ENCODE peak calls at places on chromosomes 6 and 20, in four cellular contexts. O is T-helper 17 cell; C is stimulated activated CD8-positive, alpha-beta memory T cell treated with anti-CD3 and anti-CD28 coated beads, Interleukin-12 subunit alpha, Interleukin-12 subunit beta, amount 100 ng/mL, for 1 hour; N is left cardiac atrium. W is an unnamed sample.

GRCh38 chr6:39166918-39167301 is 51.9 kb upstream of the SAYSD1 start:
- DNase-seq in O (no peak), C (no peak), N (no peak), W (no peak)

GRCh38 chr6:43990275-43990626 is 137.0 kb downstream of the MRPL14 start:
- DNase-seq in O (no peak), C (no peak), N (peak), W (no peak)

GRCh38 chr20:22502731-22503191 is 81.6 kb downstream of the FOXA2 start:
- DNase-seq in O (no peak), C (no peak), N (no peak), W (no peak)

GRCh38 chr6:168366473-168366872 is 46.9 kb upstream of the DACT2 start:
- DNase-seq in O (no peak), C (no peak), N (peak), W (no peak)

GRCh38 chr20:61955668-61956395 is 109.8 kb downstream of the TAF4 start:
- DNase-seq in O (no peak), C (no peak), N (no peak), W (no peak)

GRCh38 chr6:135853986-135854385 is 2.5 kb downstream of the PDE7B start:
- DNase-seq in O (no peak), C (no peak), N (no peak), W (no peak)

GRCh38 chr20:46348231-46348803 is 40.0 kb upstream of the CDH22 start:
- DNase-seq in O (no peak), C (no peak), N (no peak), W (no peak)

GRCh38 chr6:33742092-33742491 is 4.6 kb downstream of the IP6K3 start:
- DNase-seq in O (no peak), C (no peak), N (no peak), W (no peak)

GRCh38 chr6:158358450-158359077 is 46.3 kb downstream of the TULP4 start:
- DNase-seq in O (no peak), C (no peak), N (no peak), W (no peak)

GRCh38 chr20:3815703-3816315 is 4.5 kb upstream of the AP5S1 start:
- DNase-seq in O (no peak), C (no peak), N (no peak), W (no peak)

GRCh38 chr6:73854998-73855718 is 159.2 kb downstream of the CD109 start:
- DNase-seq in O (no peak), C (no peak), N (no peak), W (no peak)

GRCh38 chr6:125206389-125206788 is 52.8 kb downstream of the TPD52L1 start:
- DNase-seq in O (no peak), C (no peak), N (no peak), W (no peak)

GRCh38 chr20:50286609-50287008 is 96.0 kb downstream of the CEBPB start:
- DNase-seq in O (no peak), C (no peak), N (peak), W (no peak)

GRCh38 chr20:21508230-21509078 is 5.4 kb downstream of the NKX2-2 start:
- DNase-seq in O (no peak), C (no peak), N (no peak), W (peak)

GRCh38 chr6:134416501-134417154 is 98.7 kb upstream of the SGK1 start:
- DNase-seq in O (no peak), C (no peak), N (no peak), W (no peak)

GRCh38 chr20:101975-102374 is 14.5 kb downstream of the DEFB125 start:
- DNase-seq in O (no peak), C (no peak), N (no peak), W (no peak)

GRCh38 chr20:48793776-48794175 is 34.0 kb downstream of the PREX1 start:
- DNase-seq in O (no peak), C (no peak), N (no peak), W (no peak)

GRCh38 chr6:80605165-80605989 is 498.9 kb downstream of the BCKDHB start:
- DNase-seq in O (no peak), C (no peak), N (no peak), W (no peak)

GRCh38 chr6:42505377-42505702 is 53.6 kb upstream of the TRERF1 start:
- DNase-seq in O (no peak), C (no peak), N (no peak), W (no peak)

W was measured in osteocyte.